ENCODE peak calls at places on chromosomes 4 and X, in ten cellular contexts. D, O, R, J, Q, P, V, B, I and S are unnamed samples.

GRCh38 chr4:151012836-151013235 is 2.2 kb downstream of the LRBA start:
- DNase-seq in D (no peak), O (peak; percentile 59), R (no peak), J (peak; percentile 21), Q (no peak), P (peak; percentile 39), V (peak; percentile 60), B (no peak), I (no peak), S (no peak)

GRCh38 chr4:38149472-38149871 is 189.3 kb downstream of the PTTG2 start:
- DNase-seq in D (no peak), O (no peak), R (peak; percentile 52), J (no peak), Q (no peak), P (no peak), V (no peak), B (no peak), I (no peak), S (no peak)

GRCh38 chrX:17500145-17500579 is 125.2 kb downstream of the NHS start:
- DNase-seq in D (no peak), O (peak; percentile 15), R (no peak), J (no peak), Q (no peak), P (no peak), V (peak; percentile 78), B (no peak), I (no peak), S (no peak)

GRCh38 chr4:170652571-170652970 is 562.8 kb upstream of the AADAT start:
- DNase-seq in D (no peak), O (no peak), R (peak; percentile 50), J (no peak), Q (no peak), P (no peak), V (no peak), B (no peak), I (no peak), S (no peak)

GRCh38 chr4:145433684-145434083 is 48.0 kb upstream of the SMAD1 start:
- DNase-seq in D (no peak), O (no peak), R (no peak), J (no peak), Q (no peak), P (no peak), V (no peak), B (no peak), I (no peak), S (no peak)

GRCh38 chr4:24763631-24764302 is 31.6 kb upstream of the SOD3 start:
- DNase-seq in D (no peak), O (peak; percentile 97), R (no peak), J (no peak), Q (no peak), P (no peak), V (peak; percentile 64), B (peak; percentile 37), I (no peak), S (no peak)

GRCh38 chr4:70657326-70657725 is 9.0 kb downstream of the JCHAIN start:
- DNase-seq in D (no peak), O (no peak), R (no peak), J (no peak), Q (no peak), P (no peak), V (no peak), B (no peak), I (no peak), S (no peak)

GRCh38 chr4:70801265-70801809 is 38.4 kb downstream of the GRSF1 start:
- DNase-seq in D (peak; percentile 20), O (no peak), R (no peak), J (no peak), Q (no peak), P (no peak), V (no peak), B (no peak), I (no peak), S (no peak)

GRCh38 chr4:25234390-25235367 is 846 bp downstream of the PI4K2B start:
- DNase-seq in D (peak; percentile 72), O (peak; percentile 97), R (peak; percentile 92), J (peak; percentile 54), Q (no peak), P (peak; percentile 84), V (peak; percentile 78), B (peak; percentile 23), I (peak; percentile 33), S (peak; percentile 40)

GRCh38 chrX:118727686-118728339 is 407 bp downstream of the IL13RA1 start:
- DNase-seq in D (no peak), O (peak; percentile 18), R (peak; percentile 57), J (no peak), Q (no peak), P (peak; percentile 87), V (peak; percentile 11), B (no peak), I (peak; percentile 33), S (no peak)

DNA sequence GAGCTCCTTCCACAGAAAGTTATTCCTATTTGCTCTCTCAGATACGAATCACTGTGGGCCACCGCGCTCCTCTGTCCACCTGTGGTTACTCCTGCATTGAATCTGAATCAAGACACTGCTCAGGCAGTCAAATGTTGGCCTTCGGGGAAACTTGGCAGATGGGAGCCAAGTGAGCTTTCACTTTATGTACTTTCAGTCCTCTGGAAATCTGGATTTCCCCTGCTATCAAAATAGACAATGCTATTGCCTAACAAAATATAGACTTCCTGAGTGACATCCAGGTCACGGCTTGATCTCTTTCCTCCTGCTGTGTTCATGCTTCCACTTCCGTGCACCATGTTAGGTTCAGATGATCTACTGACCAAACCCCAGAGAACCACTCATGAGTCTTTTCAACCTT is 43.8 kb downstream of the FHL1 start:
- DNase-seq in D (no peak), O (no peak), R (no peak), J (no peak), Q (no peak), P (no peak), V (no peak), B (no peak), I (no peak), S (no peak)
- H3K27me3 ChIP-seq in D (no peaks in the 10 kb centered on the region), O (no peaks in the 10 kb centered on the region), R (peaks cover 21% of the 10 kb centered on the region), J (no peaks in the 10 kb centered on the region), Q (no peaks in the 10 kb centered on the region), P (no peaks in the 10 kb centered on the region), V (no peaks in the 10 kb centered on the region), B (no peaks in the 10 kb centered on the region), I (no peaks in the 10 kb centered on the region), S (peaks cover 18% of the 10 kb centered on the region)

DNA sequence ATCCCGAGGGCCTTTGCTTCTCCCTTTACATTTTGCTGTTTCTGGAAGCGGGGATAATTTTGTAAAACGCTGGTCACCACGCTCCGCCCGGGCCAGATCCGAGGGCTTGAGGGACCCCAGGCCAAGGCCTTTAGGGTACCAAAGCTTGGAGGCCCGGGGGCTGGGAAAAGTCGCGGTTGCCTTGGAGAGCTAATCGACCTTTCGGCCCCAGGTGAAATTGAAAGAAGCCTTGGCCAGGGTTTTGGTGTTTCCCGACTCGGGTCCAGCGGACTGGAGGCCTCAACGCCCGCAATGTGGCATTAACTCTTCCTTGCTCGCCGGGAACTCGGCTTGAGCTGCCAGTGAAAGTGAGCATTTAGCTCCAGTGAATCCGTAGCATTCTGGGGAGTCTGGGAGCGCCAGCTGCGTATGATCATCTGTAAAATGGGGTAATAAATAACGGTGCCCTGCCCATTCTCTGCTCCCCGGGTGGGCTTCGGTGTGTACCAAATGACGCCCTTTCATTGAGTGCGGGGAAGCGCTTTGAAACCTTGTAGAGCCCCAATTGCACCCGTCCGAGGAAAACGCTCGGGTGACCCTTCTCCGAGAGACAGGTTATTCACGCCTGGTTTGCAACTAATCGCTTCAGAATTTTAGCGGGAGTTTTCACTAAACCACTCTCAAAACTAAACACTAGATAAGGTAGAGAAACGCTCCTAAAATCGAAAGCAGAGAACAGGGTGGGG is 4.4 kb downstream of the NKX3-2 start:
- DNase-seq in D (no peak), O (no peak), R (no peak), J (peak; percentile 65), Q (no peak), P (no peak), V (no peak), B (no peak), I (no peak), S (no peak)
- H3K27me3 ChIP-seq in D (peaks cover 5% of the 10 kb centered on the region), O (peaks cover 65% of the 10 kb centered on the region), R (peaks cover 94% of the 10 kb centered on the region), J (peaks cover 99% of the 10 kb centered on the region), Q (peaks cover 97% of the 10 kb centered on the region), P (no peaks in the 10 kb centered on the region), V (peaks cover 55% of the 10 kb centered on the region), B (peaks cover 15% of the 10 kb centered on the region), I (peaks cover 100% of the 10 kb centered on the region), S (peaks cover 100% of the 10 kb centered on the region)

GRCh38 chr4:16079046-16079445 is 4.8 kb downstream of the PROM1 start:
- DNase-seq in D (no peak), O (peak; percentile 77), R (peak; percentile 56), J (no peak), Q (no peak), P (no peak), V (no peak), B (peak; percentile 43), I (no peak), S (no peak)

GRCh38 chr4:16085822-16086221 is 2.0 kb upstream of the PROM1 start:
- DNase-seq in D (no peak), O (no peak), R (no peak), J (no peak), Q (no peak), P (no peak), V (no peak), B (no peak), I (no peak), S (no peak)

GRCh38 chr4:16082038-16082423 is 1.8 kb downstream of the PROM1 start:
- DNase-seq in D (no peak), O (no peak), R (no peak), J (peak; percentile 53), Q (no peak), P (no peak), V (no peak), B (no peak), I (no peak), S (no peak)

GRCh38 chr4:16083217-16084191 is at the start of gene PROM1:
- DNase-seq in D (no peak), O (no peak), R (no peak), J (peak; percentile 82), Q (no peak), P (peak; percentile 77), V (no peak), B (peak; percentile 53), I (no peak), S (no peak)

DNA sequence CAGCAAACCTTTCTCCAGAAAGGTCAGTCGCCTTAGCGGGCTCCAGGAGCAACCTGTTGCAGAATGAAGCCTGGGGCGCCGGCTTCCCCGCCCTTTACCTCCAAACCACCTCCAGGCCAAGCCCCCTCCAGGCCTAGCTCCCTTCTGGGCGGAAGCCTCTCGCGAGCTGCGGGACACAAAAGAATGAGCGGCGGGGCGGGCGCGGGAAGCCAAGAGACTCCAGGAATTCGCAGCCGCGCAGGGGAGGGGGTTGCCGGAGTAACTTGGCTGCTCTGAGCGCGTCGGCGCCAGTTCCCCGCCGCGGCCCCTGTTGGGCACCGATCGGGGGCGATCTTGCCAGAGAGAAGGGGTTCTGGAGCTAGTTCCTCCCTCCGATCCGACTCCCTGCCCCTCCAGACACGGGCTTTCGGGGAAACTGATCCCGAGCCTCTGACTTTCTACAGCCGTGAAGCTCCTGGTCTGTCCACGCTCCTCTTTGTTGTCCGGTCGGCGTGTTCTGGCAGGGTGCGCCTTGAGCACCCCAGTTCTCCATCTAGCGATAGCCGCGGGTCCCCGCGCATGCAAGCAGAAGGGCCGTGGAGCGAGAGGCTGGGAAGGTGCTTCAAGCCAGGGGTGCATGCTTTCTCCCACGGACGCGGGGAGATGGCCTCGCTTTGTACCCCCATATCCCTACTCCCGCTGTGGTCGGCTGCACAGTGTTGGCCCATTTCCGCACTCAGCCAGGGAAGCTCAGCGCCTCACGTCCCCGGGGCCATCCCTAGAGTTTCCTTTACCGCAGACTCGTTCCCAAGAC is 1.2 kb downstream of the PROM1 start:
- DNase-seq in D (no peak), O (peak; percentile 9), R (peak; percentile 43), J (peak; percentile 98), Q (no peak), P (peak; percentile 81), V (no peak), B (no peak), I (no peak), S (no peak)
- H3K27me3 ChIP-seq in D (peaks cover 1% of the 10 kb centered on the region), O (peaks cover 38% of the 10 kb centered on the region), R (peaks cover 89% of the 10 kb centered on the region), J (peaks cover 49% of the 10 kb centered on the region), Q (peaks cover 72% of the 10 kb centered on the region), P (peaks cover 1% of the 10 kb centered on the region), V (peaks cover 48% of the 10 kb centered on the region), B (no peaks in the 10 kb centered on the region), I (peaks cover 11% of the 10 kb centered on the region), S (peaks cover 30% of the 10 kb centered on the region)

GRCh38 chr4:111016416-111016815 is 393.5 kb upstream of the PITX2 start:
- DNase-seq in D (no peak), O (no peak), R (no peak), J (no peak), Q (no peak), P (no peak), V (no peak), B (no peak), I (no peak), S (no peak)
- H3K27me3 ChIP-seq in D (no peaks in the 10 kb centered on the region), O (no peaks in the 10 kb centered on the region), R (no peaks in the 10 kb centered on the region), J (no peaks in the 10 kb centered on the region), Q (no peaks in the 10 kb centered on the region), P (no peaks in the 10 kb centered on the region), V (peaks cover 29% of the 10 kb centered on the region), B (no peaks in the 10 kb centered on the region), I (no peaks in the 10 kb centered on the region), S (no peaks in the 10 kb centered on the region)